ENCODE peak calls at places on chromosomes 5 and 9, in nine cellular contexts. C is fibroblast of pulmonary artery; M is GM06990; G is CD8-positive, alpha-beta T cell; Z is AG09319; H is Caco-2; T is GM12865; J is astrocyte; A is psoas muscle. I is an unnamed sample.

GRCh38 chr5:151405334-151405872 is 42.0 kb upstream of the SLC36A1 start:
- DNase-seq in C (no peak), M (no peak), G (no peak), Z (no peak), H (no peak), T (no peak), J (no peak), A (no peak), I (no peak)

GRCh38 chr9:89274838-89275237 is 36.2 kb upstream of the CKS2 start:
- DNase-seq in C (peak; percentile 86), M (no peak), G (no peak), Z (peak; percentile 88), H (no peak), T (no peak), J (peak; percentile 96), A (no peak), I (no peak)

GRCh38 chr5:139912804-139913203 is 117.2 kb downstream of the PSD2 start:
- DNase-seq in C (no peak), M (no peak), G (no peak), Z (no peak), H (no peak), T (no peak), J (no peak), A (no peak), I (no peak)

GRCh38 chr5:173671121-173671949 is 54.9 kb upstream of the BOD1 start:
- DNase-seq in C (peak; percentile 40), M (no peak), G (no peak), Z (no peak), H (no peak), T (no peak), J (peak; percentile 22), A (peak; percentile 93), I (no peak)

GRCh38 chr9:116055536-116055935 is 98.1 kb upstream of the PAPPA start:
- DNase-seq in C (no peak), M (no peak), G (no peak), Z (no peak), H (no peak), T (no peak), J (no peak), A (no peak), I (no peak)

GRCh38 chr9:18606831-18607230 is 132.9 kb downstream of the ADAMTSL1 start:
- DNase-seq in C (peak; percentile 53), M (no peak), G (no peak), Z (no peak), H (no peak), T (no peak), J (peak; percentile 69), A (no peak), I (no peak)

GRCh38 chr9:124757589-124757988 is 13.5 kb downstream of the NR6A1 start:
- DNase-seq in C (no peak), M (no peak), G (no peak), Z (no peak), H (no peak), T (no peak), J (no peak), A (no peak), I (no peak)

GRCh38 chr5:135745897-135746500 is 88.5 kb upstream of the SLC25A48 start:
- DNase-seq in C (no peak), M (no peak), G (no peak), Z (no peak), H (no peak), T (no peak), J (no peak), A (no peak), I (no peak)

GRCh38 chr5:155625897-155626543 is 612.5 kb downstream of the KIF4B start:
- DNase-seq in C (no peak), M (no peak), G (no peak), Z (no peak), H (no peak), T (no peak), J (no peak), A (no peak), I (no peak)

GRCh38 chr5:120605325-120606079 is 141.4 kb downstream of the PRR16 start:
- DNase-seq in C (no peak), M (no peak), G (no peak), Z (no peak), H (no peak), T (no peak), J (peak; percentile 36), A (no peak), I (no peak)

GRCh38 chr9:19116391-19116790 is 10.9 kb downstream of the PLIN2 start:
- DNase-seq in C (no peak), M (no peak), G (no peak), Z (no peak), H (no peak), T (no peak), J (peak; percentile 79), A (peak; percentile 91), I (no peak)

GRCh38 chr5:55226027-55226933 is 835 bp downstream of the MCIDAS start:
- DNase-seq in C (peak; percentile 48), M (peak; percentile 77), G (no peak), Z (no peak), H (peak; percentile 86), T (peak; percentile 75), J (no peak), A (no peak), I (peak; percentile 89)

GRCh38 chr9:108746864-108747263 is 108.9 kb downstream of the ACTL7B start:
- DNase-seq in C (peak; percentile 20), M (no peak), G (no peak), Z (peak; percentile 24), H (no peak), T (no peak), J (peak; percentile 8), A (no peak), I (no peak)

GRCh38 chr9:126700903-126701819 is 87.4 kb downstream of the LMX1B start:
- DNase-seq in C (no peak), M (no peak), G (no peak), Z (no peak), H (peak; percentile 37), T (no peak), J (no peak), A (no peak), I (no peak)

GRCh38 chr9:3916984-3917383 is 382.9 kb downstream of the GLIS3 start:
- DNase-seq in C (peak; percentile 93), M (no peak), G (no peak), Z (peak; percentile 60), H (no peak), T (no peak), J (peak; percentile 64), A (no peak), I (no peak)

GRCh38 chr5:175746851-175747250 is 89.0 kb downstream of the HRH2 start:
- DNase-seq in C (peak; percentile 19), M (no peak), G (no peak), Z (no peak), H (no peak), T (no peak), J (no peak), A (no peak), I (no peak)

GRCh38 chr9:85522459-85523092 is 219.2 kb downstream of the AGTPBP1 start:
- DNase-seq in C (peak; percentile 67), M (peak; percentile 30), G (peak; percentile 2), Z (no peak), H (no peak), T (peak; percentile 32), J (peak; percentile 38), A (peak; percentile 66), I (peak; percentile 67)

GRCh38 chr5:97021416-97021815 is 85.5 kb downstream of the LNPEP start:
- DNase-seq in C (no peak), M (no peak), G (no peak), Z (no peak), H (no peak), T (no peak), J (no peak), A (no peak), I (no peak)

GRCh38 chr5:36152324-36153298 is 700 bp downstream of the SKP2 start:
- DNase-seq in C (peak; percentile 35), M (no peak), G (no peak), Z (no peak), H (no peak), T (peak; percentile 10), J (peak; percentile 32), A (no peak), I (peak; percentile 20)

GRCh38 chr5:73296772-73297171 is 123.8 kb downstream of the TMEM174 start:
- DNase-seq in C (peak; percentile 65), M (no peak), G (no peak), Z (no peak), H (no peak), T (no peak), J (peak; percentile 94), A (no peak), I (no peak)

GRCh38 chr5:78323241-78323640 is 28.7 kb upstream of the AP3B1 start:
- DNase-seq in C (no peak), M (no peak), G (no peak), Z (no peak), H (no peak), T (no peak), J (no peak), A (no peak), I (no peak)

GRCh38 chr5:143106175-143106574 is 297.3 kb downstream of the NR3C1 start:
- DNase-seq in C (peak; percentile 83), M (no peak), G (no peak), Z (no peak), H (peak; percentile 67), T (no peak), J (peak; percentile 54), A (peak; percentile 60), I (no peak)

GRCh38 chr9:2243666-2244555 is 228.8 kb downstream of the SMARCA2 start:
- DNase-seq in C (peak; percentile 51), M (no peak), G (no peak), Z (no peak), H (no peak), T (no peak), J (no peak), A (no peak), I (no peak)
- TF ChIP-seq CTCF in C (peak; percentile 25), M (no peak), G (no peak), Z (no peak), H (no peak), T (no peak), J (no peak), A (no peak), I (no peak)

DNA sequence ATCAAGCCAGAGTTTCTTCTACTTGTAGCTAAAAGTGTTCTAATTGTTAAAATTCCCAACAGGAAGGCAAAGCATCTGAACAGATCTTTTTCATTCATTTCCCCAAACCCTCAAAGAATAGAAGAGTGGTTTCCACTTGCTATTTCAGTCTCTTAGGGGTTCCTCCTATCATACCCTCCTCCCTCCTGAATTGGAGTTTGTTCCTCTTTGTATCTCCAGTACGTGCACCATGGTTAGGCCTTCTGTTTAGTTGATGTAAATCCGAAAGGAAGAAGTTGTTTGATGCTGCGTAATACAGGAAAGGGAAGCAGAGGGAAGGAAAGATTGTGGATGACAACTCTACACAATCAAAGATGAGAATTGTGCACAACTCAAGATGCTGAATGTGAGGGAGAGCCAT is 303.6 kb downstream of the PIK3R1 start:
- DNase-seq in C (no peak), M (no peak), G (no peak), Z (no peak), H (no peak), T (no peak), J (no peak), A (no peak), I (no peak)
- TF ChIP-seq CTCF in C (no peak), M (no peak), G (no peak), Z (no peak), H (no peak), T (no peak), J (no peak), A (no peak), I (no peak)

GRCh38 chr9:36487482-36488321 is 85.0 kb upstream of the MELK start:
- DNase-seq in C (peak; percentile 93), M (peak; percentile 97), G (peak; percentile 87), Z (peak; percentile 88), H (peak; percentile 92), T (peak; percentile 97), J (peak; percentile 79), A (peak; percentile 95), I (peak; percentile 91)
- TF ChIP-seq CTCF in C (no peak), M (no peak), G (no peak), Z (no peak), H (no peak), T (no peak), J (no peak), A (peak; percentile 3), I (no peak)

GRCh38 chr9:35072461-35073275 is at the start of gene VCP:
- DNase-seq in C (peak; percentile 100), M (peak; percentile 99), G (peak; percentile 94), Z (peak; percentile 97), H (peak; percentile 99), T (peak; percentile 99), J (peak; percentile 98), A (peak; percentile 99), I (peak; percentile 96)
- TF ChIP-seq CTCF in C (no peak), M (no peak), G (peak; percentile 14), Z (no peak), H (no peak), T (no peak), J (no peak), A (no peak), I (no peak)

I was measured in nephron progenitor cell.